ENCODE peak calls at places on chromosome 6, in eight cellular contexts. One of them, this sample, is unnamed.

GRCh38 chr6:31070711-31071197 is 41.6 kb downstream of the C6orf15 start:
- DNase-seq in NT2/D1: peak
- DNase-seq in SHP77: peak
- DNase-seq in glutamatergic neuron: no peak
- DNase-seq in central memory CD8-positive, alpha-beta T cell: no peak
- DNase-seq in NCI-H146: peak
- DNase-seq in amniotic stem cell: peak
- DNase-seq in left lobe of liver: no peak
- DNase-seq in this sample: no peak

GRCh38 chr6:16393326-16393725 is 154.9 kb downstream of the GMPR start:
- DNase-seq in central memory CD8-positive, alpha-beta T cell: no peak
- DNase-seq in NCI-H146: no peak
- DNase-seq in left lobe of liver: no peak
- DNase-seq in NT2/D1: no peak
- DNase-seq in SHP77: no peak
- DNase-seq in glutamatergic neuron: no peak
- DNase-seq in amniotic stem cell: no peak
- DNase-seq in this sample: no peak

GRCh38 chr6:153108320-153108719 is 22.8 kb downstream of the RGS17 start:
- DNase-seq in NCI-H146: peak
- DNase-seq in SHP77: no peak
- DNase-seq in central memory CD8-positive, alpha-beta T cell: no peak
- DNase-seq in left lobe of liver: no peak
- DNase-seq in NT2/D1: no peak
- DNase-seq in glutamatergic neuron: no peak
- DNase-seq in amniotic stem cell: peak
- DNase-seq in this sample: no peak

GRCh38 chr6:38079107-38079506 is 259.6 kb downstream of the ZFAND3 start:
- DNase-seq in glutamatergic neuron: no peak
- DNase-seq in NT2/D1: no peak
- DNase-seq in left lobe of liver: no peak
- DNase-seq in amniotic stem cell: no peak
- DNase-seq in SHP77: no peak
- DNase-seq in central memory CD8-positive, alpha-beta T cell: no peak
- DNase-seq in NCI-H146: no peak
- DNase-seq in this sample: no peak

GRCh38 chr6:29016559-29017427 is 11.7 kb upstream of the ZNF311 start:
- DNase-seq in SHP77: peak
- DNase-seq in amniotic stem cell: peak
- DNase-seq in left lobe of liver: peak
- DNase-seq in NCI-H146: peak
- DNase-seq in glutamatergic neuron: peak
- DNase-seq in central memory CD8-positive, alpha-beta T cell: peak
- DNase-seq in NT2/D1: peak
- DNase-seq in this sample: peak

GRCh38 chr6:22972771-22973170 is 403.4 kb downstream of the HDGFL1 start:
- DNase-seq in SHP77: no peak
- DNase-seq in amniotic stem cell: no peak
- DNase-seq in left lobe of liver: no peak
- DNase-seq in NCI-H146: no peak
- DNase-seq in central memory CD8-positive, alpha-beta T cell: no peak
- DNase-seq in NT2/D1: no peak
- DNase-seq in glutamatergic neuron: no peak
- DNase-seq in this sample: no peak

GRCh38 chr6:40343887-40344565 is 243.1 kb downstream of the LRFN2 start:
- DNase-seq in glutamatergic neuron: no peak
- DNase-seq in left lobe of liver: peak
- DNase-seq in NT2/D1: no peak
- DNase-seq in amniotic stem cell: no peak
- DNase-seq in SHP77: no peak
- DNase-seq in central memory CD8-positive, alpha-beta T cell: no peak
- DNase-seq in NCI-H146: no peak
- DNase-seq in this sample: no peak

GRCh38 chr6:29563435-29563834 is 3.9 kb upstream of the UBD start:
- DNase-seq in amniotic stem cell: no peak
- DNase-seq in NT2/D1: no peak
- DNase-seq in glutamatergic neuron: no peak
- DNase-seq in NCI-H146: no peak
- DNase-seq in SHP77: no peak
- DNase-seq in left lobe of liver: no peak
- DNase-seq in central memory CD8-positive, alpha-beta T cell: no peak
- DNase-seq in this sample: no peak

GRCh38 chr6:160071805-160072687 is 49.6 kb upstream of the SLC22A1 start:
- DNase-seq in left lobe of liver: no peak
- DNase-seq in central memory CD8-positive, alpha-beta T cell: no peak
- DNase-seq in NCI-H146: no peak
- DNase-seq in NT2/D1: no peak
- DNase-seq in SHP77: no peak
- DNase-seq in amniotic stem cell: no peak
- DNase-seq in glutamatergic neuron: peak
- DNase-seq in this sample: no peak

GRCh38 chr6:138229072-138229471 is 10.8 kb upstream of the PBOV1 start:
- DNase-seq in SHP77: no peak
- DNase-seq in NT2/D1: no peak
- DNase-seq in NCI-H146: peak
- DNase-seq in amniotic stem cell: no peak
- DNase-seq in left lobe of liver: no peak
- DNase-seq in central memory CD8-positive, alpha-beta T cell: no peak
- DNase-seq in glutamatergic neuron: no peak
- DNase-seq in this sample: no peak

GRCh38 chr6:158471339-158471738 is 88.6 kb upstream of the TMEM181 start:
- DNase-seq in amniotic stem cell: no peak
- DNase-seq in central memory CD8-positive, alpha-beta T cell: no peak
- DNase-seq in left lobe of liver: no peak
- DNase-seq in NCI-H146: no peak
- DNase-seq in NT2/D1: no peak
- DNase-seq in glutamatergic neuron: no peak
- DNase-seq in SHP77: no peak
- DNase-seq in this sample: no peak

GRCh38 chr6:28940294-28940858 is 16.6 kb upstream of the TRIM27 start:
- DNase-seq in central memory CD8-positive, alpha-beta T cell: no peak
- DNase-seq in SHP77: peak
- DNase-seq in glutamatergic neuron: peak
- DNase-seq in amniotic stem cell: no peak
- DNase-seq in NT2/D1: peak
- DNase-seq in left lobe of liver: no peak
- DNase-seq in NCI-H146: peak
- DNase-seq in this sample: no peak

GRCh38 chr6:157264701-157265100 is 58.6 kb downstream of the TMEM242 start:
- DNase-seq in central memory CD8-positive, alpha-beta T cell: no peak
- DNase-seq in left lobe of liver: peak
- DNase-seq in amniotic stem cell: no peak
- DNase-seq in NT2/D1: no peak
- DNase-seq in glutamatergic neuron: no peak
- DNase-seq in NCI-H146: peak
- DNase-seq in SHP77: peak
- DNase-seq in this sample: no peak

GRCh38 chr6:2868637-2869379 is 27.1 kb upstream of the SERPINB1 start:
- DNase-seq in amniotic stem cell: no peak
- DNase-seq in SHP77: no peak
- DNase-seq in central memory CD8-positive, alpha-beta T cell: no peak
- DNase-seq in NCI-H146: no peak
- DNase-seq in glutamatergic neuron: no peak
- DNase-seq in left lobe of liver: no peak
- DNase-seq in NT2/D1: no peak
- DNase-seq in this sample: no peak

GRCh38 chr6:89430563-89430962 is 2.4 kb upstream of the ANKRD6 start:
- DNase-seq in glutamatergic neuron: no peak
- DNase-seq in amniotic stem cell: no peak
- DNase-seq in NCI-H146: peak
- DNase-seq in left lobe of liver: no peak
- DNase-seq in NT2/D1: no peak
- DNase-seq in central memory CD8-positive, alpha-beta T cell: no peak
- DNase-seq in SHP77: no peak
- DNase-seq in this sample: peak

GRCh38 chr6:57172136-57173055 is at the start of gene BAG2:
- DNase-seq in SHP77: peak
- DNase-seq in left lobe of liver: peak
- DNase-seq in NCI-H146: peak
- DNase-seq in NT2/D1: peak
- DNase-seq in amniotic stem cell: peak
- DNase-seq in central memory CD8-positive, alpha-beta T cell: peak
- DNase-seq in glutamatergic neuron: peak
- DNase-seq in this sample: peak

GRCh38 chr6:131379951-131380350 is 193.1 kb upstream of the ARG1 start:
- DNase-seq in SHP77: no peak
- DNase-seq in glutamatergic neuron: no peak
- DNase-seq in amniotic stem cell: no peak
- DNase-seq in NT2/D1: no peak
- DNase-seq in left lobe of liver: no peak
- DNase-seq in NCI-H146: peak
- DNase-seq in central memory CD8-positive, alpha-beta T cell: no peak
- DNase-seq in this sample: no peak

GRCh38 chr6:20802596-20802995 is 268.3 kb downstream of the CDKAL1 start:
- DNase-seq in NT2/D1: no peak
- DNase-seq in central memory CD8-positive, alpha-beta T cell: no peak
- DNase-seq in NCI-H146: no peak
- DNase-seq in glutamatergic neuron: no peak
- DNase-seq in SHP77: no peak
- DNase-seq in amniotic stem cell: no peak
- DNase-seq in left lobe of liver: no peak
- DNase-seq in this sample: no peak